ENCODE peak calls at places on chromosomes 5 and 9, in eight cellular contexts. One of them, this sample, is unnamed.

GRCh38 chr5:1564182-1564748 is 40.5 kb upstream of the LPCAT1 start:
- DNase-seq in RPMI8226: no peak
- DNase-seq in T follicular helper cell: no peak
- DNase-seq in NCI-H774: no peak
- DNase-seq in endothelial cell: no peak
- DNase-seq in T47D: no peak
- DNase-seq in sciatic nerve: peak; percentile 69
- DNase-seq in AG09309: no peak
- DNase-seq in this sample: peak; percentile 38

GRCh38 chr5:60668715-60669304 is 31.2 kb downstream of the DEPDC1B start:
- DNase-seq in T follicular helper cell: no peak
- DNase-seq in RPMI8226: peak; percentile 61
- DNase-seq in AG09309: no peak
- DNase-seq in NCI-H774: no peak
- DNase-seq in T47D: peak; percentile 65
- DNase-seq in sciatic nerve: no peak
- DNase-seq in endothelial cell: no peak
- DNase-seq in this sample: peak; percentile 21

GRCh38 chr5:7576023-7576715 is 180.2 kb downstream of the ADCY2 start:
- DNase-seq in NCI-H774: no peak
- DNase-seq in T47D: no peak
- DNase-seq in T follicular helper cell: no peak
- DNase-seq in sciatic nerve: no peak
- DNase-seq in endothelial cell: no peak
- DNase-seq in RPMI8226: no peak
- DNase-seq in AG09309: no peak
- DNase-seq in this sample: no peak

GRCh38 chr9:76876098-76876497 is 29.8 kb downstream of the PRUNE2 start:
- DNase-seq in AG09309: no peak
- DNase-seq in RPMI8226: no peak
- DNase-seq in sciatic nerve: no peak
- DNase-seq in endothelial cell: no peak
- DNase-seq in T follicular helper cell: no peak
- DNase-seq in NCI-H774: no peak
- DNase-seq in T47D: no peak
- DNase-seq in this sample: peak; percentile 43

GRCh38 chr5:1246711-1247431 is 21.7 kb downstream of the SLC6A18 start:
- DNase-seq in RPMI8226: peak; percentile 72
- DNase-seq in T follicular helper cell: no peak
- DNase-seq in AG09309: no peak
- DNase-seq in endothelial cell: peak; percentile 76
- DNase-seq in NCI-H774: no peak
- DNase-seq in T47D: peak; percentile 92
- DNase-seq in sciatic nerve: no peak
- DNase-seq in this sample: no peak

GRCh38 chr9:14158136-14158781 is 155.7 kb downstream of the NFIB start:
- DNase-seq in RPMI8226: no peak
- DNase-seq in AG09309: no peak
- DNase-seq in NCI-H774: no peak
- DNase-seq in sciatic nerve: no peak
- DNase-seq in endothelial cell: no peak
- DNase-seq in T follicular helper cell: no peak
- DNase-seq in T47D: no peak
- DNase-seq in this sample: no peak

GRCh38 chr9:95102001-95102433 is 215.5 kb downstream of the FANCC start:
- DNase-seq in endothelial cell: no peak
- DNase-seq in sciatic nerve: no peak
- DNase-seq in RPMI8226: no peak
- DNase-seq in NCI-H774: no peak
- DNase-seq in AG09309: no peak
- DNase-seq in T follicular helper cell: no peak
- DNase-seq in T47D: peak; percentile 75
- DNase-seq in this sample: peak; percentile 99

GRCh38 chr5:144093868-144094267 is 76.6 kb downstream of the YIPF5 start:
- DNase-seq in AG09309: no peak
- DNase-seq in T follicular helper cell: no peak
- DNase-seq in RPMI8226: no peak
- DNase-seq in sciatic nerve: no peak
- DNase-seq in NCI-H774: no peak
- DNase-seq in T47D: no peak
- DNase-seq in endothelial cell: no peak
- DNase-seq in this sample: no peak

GRCh38 chr5:172600571-172600970 is 40.5 kb upstream of the NEURL1B start:
- DNase-seq in sciatic nerve: peak; percentile 47
- DNase-seq in endothelial cell: no peak
- DNase-seq in NCI-H774: no peak
- DNase-seq in AG09309: no peak
- DNase-seq in T47D: no peak
- DNase-seq in T follicular helper cell: no peak
- DNase-seq in RPMI8226: no peak
- DNase-seq in this sample: no peak

GRCh38 chr9:91328186-91328585 is 33.5 kb downstream of the AUH start:
- DNase-seq in NCI-H774: no peak
- DNase-seq in T follicular helper cell: no peak
- DNase-seq in endothelial cell: no peak
- DNase-seq in RPMI8226: no peak
- DNase-seq in T47D: no peak
- DNase-seq in AG09309: no peak
- DNase-seq in sciatic nerve: no peak
- DNase-seq in this sample: no peak

GRCh38 chr5:372556-372910 is 51.0 kb downstream of the AHRR start:
- DNase-seq in endothelial cell: no peak
- DNase-seq in AG09309: no peak
- DNase-seq in T47D: no peak
- DNase-seq in T follicular helper cell: no peak
- DNase-seq in NCI-H774: no peak
- DNase-seq in RPMI8226: no peak
- DNase-seq in sciatic nerve: no peak
- DNase-seq in this sample: no peak

GRCh38 chr5:14325369-14325768 is 182.2 kb downstream of the TRIO start:
- DNase-seq in T follicular helper cell: no peak
- DNase-seq in RPMI8226: no peak
- DNase-seq in AG09309: no peak
- DNase-seq in endothelial cell: no peak
- DNase-seq in T47D: no peak
- DNase-seq in NCI-H774: no peak
- DNase-seq in sciatic nerve: no peak
- DNase-seq in this sample: no peak

GRCh38 chr5:35938518-35939227 is at the start of gene CAPSL:
- DNase-seq in T follicular helper cell: no peak
- DNase-seq in NCI-H774: peak; percentile 95
- DNase-seq in endothelial cell: peak; percentile 23
- DNase-seq in sciatic nerve: no peak
- DNase-seq in T47D: peak; percentile 99
- DNase-seq in AG09309: peak; percentile 33
- DNase-seq in RPMI8226: no peak
- DNase-seq in this sample: peak; percentile 66

GRCh38 chr9:98851730-98852462 is 44.4 kb downstream of the GALNT12 start:
- DNase-seq in T follicular helper cell: no peak
- DNase-seq in endothelial cell: no peak
- DNase-seq in sciatic nerve: no peak
- DNase-seq in T47D: no peak
- DNase-seq in AG09309: no peak
- DNase-seq in NCI-H774: no peak
- DNase-seq in RPMI8226: no peak
- DNase-seq in this sample: peak; percentile 66

GRCh38 chr5:65128226-65128625 is 353.5 kb downstream of the ADAMTS6 start:
- DNase-seq in T follicular helper cell: no peak
- DNase-seq in T47D: no peak
- DNase-seq in RPMI8226: no peak
- DNase-seq in AG09309: no peak
- DNase-seq in sciatic nerve: no peak
- DNase-seq in endothelial cell: no peak
- DNase-seq in NCI-H774: no peak
- DNase-seq in this sample: no peak

GRCh38 chr9:132237481-132237880 is 75.6 kb downstream of the NTNG2 start:
- DNase-seq in T follicular helper cell: no peak
- DNase-seq in NCI-H774: no peak
- DNase-seq in T47D: no peak
- DNase-seq in AG09309: no peak
- DNase-seq in sciatic nerve: no peak
- DNase-seq in endothelial cell: no peak
- DNase-seq in RPMI8226: no peak
- DNase-seq in this sample: no peak

GRCh38 chr5:151068571-151069197 is 12.2 kb downstream of the TNIP1 start:
- DNase-seq in endothelial cell: no peak
- DNase-seq in sciatic nerve: no peak
- DNase-seq in NCI-H774: no peak
- DNase-seq in RPMI8226: no peak
- DNase-seq in T follicular helper cell: no peak
- DNase-seq in AG09309: no peak
- DNase-seq in T47D: no peak
- DNase-seq in this sample: no peak

GRCh38 chr9:103789686-103790085 is 304.4 kb upstream of the SMC2 start:
- DNase-seq in T follicular helper cell: no peak
- DNase-seq in sciatic nerve: no peak
- DNase-seq in endothelial cell: no peak
- DNase-seq in AG09309: no peak
- DNase-seq in RPMI8226: peak; percentile 7
- DNase-seq in T47D: peak; percentile 47
- DNase-seq in NCI-H774: no peak
- DNase-seq in this sample: no peak

GRCh38 chr5:90169078-90169477 is 240.5 kb downstream of the CETN3 start:
- DNase-seq in endothelial cell: no peak
- DNase-seq in AG09309: no peak
- DNase-seq in sciatic nerve: peak; percentile 59
- DNase-seq in NCI-H774: no peak
- DNase-seq in RPMI8226: peak; percentile 86
- DNase-seq in T follicular helper cell: no peak
- DNase-seq in T47D: no peak
- DNase-seq in this sample: no peak

GRCh38 chr5:74953961-74954720 is 88.0 kb upstream of the FAM169A start:
- DNase-seq in T47D: no peak
- DNase-seq in endothelial cell: no peak
- DNase-seq in T follicular helper cell: no peak
- DNase-seq in AG09309: no peak
- DNase-seq in NCI-H774: no peak
- DNase-seq in sciatic nerve: no peak
- DNase-seq in RPMI8226: no peak
- DNase-seq in this sample: peak; percentile 62

GRCh38 chr9:131358438-131359029 is 35.4 kb upstream of the PRRC2B start:
- DNase-seq in sciatic nerve: no peak
- DNase-seq in NCI-H774: no peak
- DNase-seq in T47D: no peak
- DNase-seq in endothelial cell: no peak
- DNase-seq in T follicular helper cell: no peak
- DNase-seq in RPMI8226: no peak
- DNase-seq in AG09309: no peak
- DNase-seq in this sample: no peak

GRCh38 chr5:11384441-11385250 is 519.6 kb downstream of the CTNND2 start:
- DNase-seq in T47D: peak; percentile 43
- DNase-seq in AG09309: no peak
- DNase-seq in RPMI8226: no peak
- DNase-seq in sciatic nerve: no peak
- DNase-seq in NCI-H774: no peak
- DNase-seq in T follicular helper cell: no peak
- DNase-seq in endothelial cell: peak; percentile 27
- DNase-seq in this sample: peak; percentile 4

GRCh38 chr5:157215826-157216167 is 35.2 kb downstream of the ITK start:
- DNase-seq in T47D: no peak
- DNase-seq in T follicular helper cell: no peak
- DNase-seq in RPMI8226: no peak
- DNase-seq in NCI-H774: no peak
- DNase-seq in sciatic nerve: no peak
- DNase-seq in AG09309: no peak
- DNase-seq in endothelial cell: no peak
- DNase-seq in this sample: no peak

GRCh38 chr5:172088801-172089200 is 82.4 kb upstream of the FBXW11 start:
- DNase-seq in T47D: no peak
- DNase-seq in T follicular helper cell: no peak
- DNase-seq in RPMI8226: no peak
- DNase-seq in NCI-H774: no peak
- DNase-seq in sciatic nerve: no peak
- DNase-seq in endothelial cell: no peak
- DNase-seq in AG09309: no peak
- DNase-seq in this sample: no peak

GRCh38 chr5:21685536-21685935 is 1167.6 kb downstream of the CDH12 start:
- DNase-seq in RPMI8226: no peak
- DNase-seq in AG09309: no peak
- DNase-seq in endothelial cell: no peak
- DNase-seq in T follicular helper cell: no peak
- DNase-seq in T47D: no peak
- DNase-seq in sciatic nerve: no peak
- DNase-seq in NCI-H774: no peak
- DNase-seq in this sample: peak; percentile 76

GRCh38 chr5:149904293-149904886 is 40.2 kb downstream of the PDE6A start:
- DNase-seq in endothelial cell: no peak
- DNase-seq in RPMI8226: no peak
- DNase-seq in NCI-H774: no peak
- DNase-seq in AG09309: no peak
- DNase-seq in T47D: peak; percentile 39
- DNase-seq in sciatic nerve: no peak
- DNase-seq in T follicular helper cell: no peak
- DNase-seq in this sample: no peak

GRCh38 chr9:70813141-70813540 is 308.3 kb downstream of the TRPM3 start:
- DNase-seq in NCI-H774: no peak
- DNase-seq in endothelial cell: no peak
- DNase-seq in sciatic nerve: no peak
- DNase-seq in RPMI8226: no peak
- DNase-seq in T47D: no peak
- DNase-seq in AG09309: no peak
- DNase-seq in T follicular helper cell: no peak
- DNase-seq in this sample: no peak

This sample was measured in foreskin keratinocyte.